ENCODE peak calls at places on chromosomes 7 and 10, in seven cellular contexts. T is transverse colon, J is AG08395, N is LNCaP clone FGC, H is tibial nerve, G is prostate gland, E is NCI-H460. A is an unnamed sample.
A peak's percentile ranks its signal among the peaks of the same experiment; 100 is the strongest.

GRCh38 chr10:93272884-93273675 is 199.4 kb downstream of the CYP26A1 start:
- DNase-seq in T (no peak), J (no peak), N (no peak), H (no peak), G (no peak), E (no peak), A (no peak)

GRCh38 chr7:44733708-44734481 is 14.8 kb upstream of the ZMIZ2 start:
- DNase-seq in T (no peak), J (no peak), N (no peak), H (no peak), G (no peak), E (peak; percentile 62), A (peak; percentile 36)

GRCh38 chr7:159119851-159120539 is 24.7 kb downstream of the VIPR2 start:
- DNase-seq in T (no peak), J (no peak), N (no peak), H (no peak), G (no peak), E (no peak), A (no peak)

GRCh38 chr10:11141571-11142091 is 124.0 kb downstream of the CELF2 start:
- DNase-seq in T (peak; percentile 75), J (no peak), N (no peak), H (no peak), G (no peak), E (no peak), A (no peak)

GRCh38 chr7:23315366-23315765 is 16.2 kb downstream of the MALSU1 start:
- DNase-seq in T (no peak), J (no peak), N (peak; percentile 86), H (no peak), G (no peak), E (no peak), A (no peak)

GRCh38 chr10:128722947-128723346 is 596.7 kb upstream of the MKI67 start:
- DNase-seq in T (no peak), J (no peak), N (no peak), H (no peak), G (no peak), E (no peak), A (no peak)

GRCh38 chr10:124324856-124325657 is 93.7 kb downstream of the OAT start:
- DNase-seq in T (no peak), J (no peak), N (no peak), H (no peak), G (no peak), E (no peak), A (no peak)

GRCh38 chr7:135192914-135193536 is 18.3 kb downstream of the WDR91 start:
- DNase-seq in T (no peak), J (no peak), N (no peak), H (no peak), G (peak; percentile 32), E (no peak), A (no peak)

GRCh38 chr10:122393288-122393687 is 18.8 kb downstream of the PLEKHA1 start:
- DNase-seq in T (no peak), J (no peak), N (no peak), H (no peak), G (no peak), E (no peak), A (no peak)

GRCh38 chr7:21869785-21870402 is 75.8 kb downstream of the CDCA7L start:
- DNase-seq in T (no peak), J (peak; percentile 6), N (no peak), H (no peak), G (no peak), E (peak; percentile 28), A (no peak)

GRCh38 chr10:128263891-128264688 is 137.9 kb upstream of the MKI67 start:
- DNase-seq in T (peak; percentile 62), J (peak; percentile 60), N (peak; percentile 41), H (peak; percentile 50), G (peak; percentile 33), E (peak; percentile 46), A (peak; percentile 42)

GRCh38 chr10:132163278-132163765 is 23.4 kb upstream of the DPYSL4 start:
- DNase-seq in T (peak; percentile 51), J (peak; percentile 23), N (peak; percentile 96), H (no peak), G (peak; percentile 48), E (peak; percentile 65), A (peak; percentile 37)